ENCODE peak calls at places on chromosomes 6 and 20, in ten cellular contexts. E is heart left ventricle; S is RCC 7860; B is stimulated activated naive CD8-positive, alpha-beta T cell treated with anti-CD3 and anti-CD28 coated beads, Interleukin-15, amount 100 ng/mL, for 72 hours; N is AML-193; M is Caki2; Q is EH; H is activated naive CD4-positive, alpha-beta T cell; R is left lung; D is RWPE1. I is an unnamed sample.

GRCh38 chr20:53706511-53707031 is 112.9 kb upstream of the ZNF217 start:
- DNase-seq in E (no peak), S (no peak), B (peak; percentile 68), N (no peak), M (peak; percentile 45), Q (peak; percentile 61), H (no peak), R (no peak), D (no peak), I (no peak)

GRCh38 chr6:37653933-37654565 is 43.6 kb downstream of the MDGA1 start:
- DNase-seq in E (no peak), S (peak; percentile 68), B (peak; percentile 61), N (peak; percentile 48), M (peak; percentile 45), Q (peak; percentile 47), H (no peak), R (no peak), D (peak; percentile 22), I (no peak)

GRCh38 chr6:163764565-163764964 is 350.0 kb downstream of the QKI start:
- DNase-seq in E (no peak), S (no peak), B (no peak), N (no peak), M (no peak), Q (peak; percentile 72), H (no peak), R (no peak), D (no peak), I (no peak)

GRCh38 chr6:158999669-159000403 is at the start of gene RSPH3:
- DNase-seq in E (peak; percentile 96), S (peak; percentile 84), B (peak; percentile 93), N (peak; percentile 93), M (peak; percentile 93), Q (peak; percentile 93), H (peak; percentile 72), R (peak; percentile 97), D (peak; percentile 96), I (peak; percentile 91)

GRCh38 chr6:125612400-125612846 is 137.0 kb upstream of the HEY2 start:
- DNase-seq in E (no peak), S (no peak), B (no peak), N (no peak), M (no peak), Q (no peak), H (no peak), R (no peak), D (no peak), I (no peak)

GRCh38 chr20:58264271-58264670 is 35.8 kb upstream of the ANKRD60 start:
- DNase-seq in E (no peak), S (no peak), B (no peak), N (no peak), M (no peak), Q (no peak), H (no peak), R (no peak), D (peak; percentile 58), I (no peak)

GRCh38 chr20:24033151-24033550 is 44.6 kb upstream of the GGTLC1 start:
- DNase-seq in E (no peak), S (no peak), B (peak; percentile 77), N (no peak), M (no peak), Q (no peak), H (no peak), R (no peak), D (no peak), I (no peak)

GRCh38 chr6:32194825-32195651 is 2.6 kb upstream of the GPSM3 start:
- DNase-seq in E (no peak), S (peak; percentile 41), B (peak; percentile 46), N (peak; percentile 83), M (no peak), Q (peak; percentile 67), H (no peak), R (no peak), D (peak; percentile 38), I (no peak)

GRCh38 chr6:121794630-121795029 is 359.2 kb downstream of the GJA1 start:
- DNase-seq in E (no peak), S (peak; percentile 87), B (no peak), N (no peak), M (peak; percentile 48), Q (peak; percentile 92), H (no peak), R (no peak), D (peak; percentile 66), I (no peak)

GRCh38 chr6:131629656-131630055 is 1.6 kb upstream of the MED23 start:
- DNase-seq in E (no peak), S (no peak), B (peak; percentile 22), N (no peak), M (no peak), Q (peak; percentile 34), H (no peak), R (no peak), D (no peak), I (no peak)

GRCh38 chr6:80214436-80215022 is 108.1 kb downstream of the BCKDHB start:
- DNase-seq in E (no peak), S (peak; percentile 40), B (no peak), N (peak; percentile 67), M (peak; percentile 5), Q (peak; percentile 70), H (no peak), R (no peak), D (peak; percentile 62), I (no peak)

GRCh38 chr6:12601881-12602280 is 114.7 kb upstream of the PHACTR1 start:
- DNase-seq in E (no peak), S (no peak), B (no peak), N (no peak), M (no peak), Q (peak; percentile 53), H (no peak), R (no peak), D (no peak), I (no peak)

GRCh38 chr20:35003211-35004031 is 47.8 kb downstream of the MYH7B start:
- DNase-seq in E (peak; percentile 58), S (no peak), B (no peak), N (no peak), M (no peak), Q (no peak), H (no peak), R (peak; percentile 57), D (no peak), I (no peak)

GRCh38 chr6:10351678-10352220 is 63.1 kb downstream of the TFAP2A start:
- DNase-seq in E (no peak), S (no peak), B (no peak), N (no peak), M (no peak), Q (no peak), H (no peak), R (no peak), D (no peak), I (no peak)

GRCh38 chr6:155245871-155246270 is 17.9 kb upstream of the CLDN20 start:
- DNase-seq in E (no peak), S (no peak), B (no peak), N (no peak), M (no peak), Q (peak; percentile 76), H (no peak), R (no peak), D (no peak), I (no peak)

GRCh38 chr6:13666194-13667105 is 45.2 kb downstream of the RANBP9 start:
- DNase-seq in E (no peak), S (no peak), B (no peak), N (no peak), M (no peak), Q (no peak), H (no peak), R (no peak), D (no peak), I (no peak)

GRCh38 chr6:99868074-99868702 is 125.8 kb downstream of the MCHR2 start:
- DNase-seq in E (peak; percentile 78), S (peak; percentile 21), B (peak; percentile 62), N (peak; percentile 42), M (peak; percentile 51), Q (peak; percentile 71), H (peak; percentile 37), R (peak; percentile 80), D (peak; percentile 53), I (peak; percentile 94)

GRCh38 chr20:51978081-51978501 is 175.8 kb upstream of the SALL4 start:
- DNase-seq in E (no peak), S (no peak), B (no peak), N (no peak), M (no peak), Q (no peak), H (no peak), R (no peak), D (no peak), I (no peak)

GRCh38 chr20:36812601-36813000 is 39.0 kb upstream of the DSN1 start:
- DNase-seq in E (no peak), S (no peak), B (no peak), N (no peak), M (no peak), Q (no peak), H (no peak), R (no peak), D (no peak), I (no peak)

GRCh38 chr6:85678000-85678601 is 35.4 kb upstream of the SYNCRIP start:
- DNase-seq in E (no peak), S (no peak), B (no peak), N (no peak), M (no peak), Q (no peak), H (no peak), R (peak; percentile 92), D (no peak), I (no peak)

GRCh38 chr6:101117397-101118185 is 236.5 kb upstream of the ASCC3 start:
- DNase-seq in E (no peak), S (no peak), B (no peak), N (no peak), M (no peak), Q (peak; percentile 55), H (no peak), R (peak; percentile 44), D (no peak), I (no peak)

GRCh38 chr20:52552181-52552872 is 360.7 kb upstream of the ZFP64 start:
- DNase-seq in E (no peak), S (peak; percentile 90), B (no peak), N (no peak), M (peak; percentile 82), Q (peak; percentile 61), H (no peak), R (no peak), D (peak; percentile 80), I (no peak)

GRCh38 chr20:63628246-63628975 is 1.5 kb upstream of the GMEB2 start:
- DNase-seq in E (peak; percentile 77), S (peak; percentile 77), B (peak; percentile 77), N (peak; percentile 78), M (peak; percentile 89), Q (peak; percentile 73), H (peak; percentile 26), R (peak; percentile 83), D (peak; percentile 90), I (no peak)

GRCh38 chr6:26414281-26414680 is 12.2 kb downstream of the BTN3A1 start:
- DNase-seq in E (no peak), S (no peak), B (no peak), N (no peak), M (peak; percentile 31), Q (no peak), H (no peak), R (no peak), D (no peak), I (no peak)

GRCh38 chr20:44792794-44793193 is 17.6 kb downstream of the RIMS4 start:
- DNase-seq in E (no peak), S (no peak), B (no peak), N (no peak), M (no peak), Q (no peak), H (no peak), R (no peak), D (no peak), I (no peak)

GRCh38 chr20:59672576-59672975 is 68.2 kb downstream of the PHACTR3 start:
- DNase-seq in E (no peak), S (no peak), B (no peak), N (no peak), M (no peak), Q (no peak), H (no peak), R (no peak), D (no peak), I (peak; percentile 34)

GRCh38 chr6:150142304-150142656 is 564 bp upstream of the PPP1R14C start:
- DNase-seq in E (no peak), S (peak; percentile 62), B (no peak), N (no peak), M (peak; percentile 88), Q (peak; percentile 65), H (no peak), R (no peak), D (peak; percentile 64), I (no peak)